ENCODE peak calls at places on chromosomes 11 and 22, in four cellular contexts. One of them, this sample, is unnamed.

GRCh38 chr11:16981651-16982194 is 32.5 kb downstream of the PLEKHA7 start:
- DNase-seq in HepG2: peak
- DNase-seq in H1: no peak
- DNase-seq in GM12878: no peak
- DNase-seq in this sample: peak

GRCh38 chr11:46597609-46598219 is 3.9 kb upstream of the AMBRA1 start:
- DNase-seq in GM12878: no peak
- DNase-seq in H1: no peak
- DNase-seq in HepG2: no peak
- DNase-seq in this sample: no peak

GRCh38 chr11:8249482-8249881 is 14.2 kb downstream of the LMO1 start:
- DNase-seq in GM12878: no peak
- DNase-seq in HepG2: no peak
- DNase-seq in H1: no peak
- DNase-seq in this sample: no peak

GRCh38 chr11:76805206-76805913 is 22.2 kb downstream of the TSKU start:
- DNase-seq in GM12878: no peak
- DNase-seq in H1: peak
- DNase-seq in HepG2: no peak
- DNase-seq in this sample: no peak

GRCh38 chr11:2776351-2777061 is 76.7 kb upstream of the KCNQ1OT1 start:
- DNase-seq in H1: no peak
- DNase-seq in GM12878: no peak
- DNase-seq in HepG2: no peak
- DNase-seq in this sample: no peak

GRCh38 chr11:45930031-45930794 is 7.8 kb downstream of the LARGE2 start:
- DNase-seq in GM12878: peak
- DNase-seq in HepG2: no peak
- DNase-seq in H1: no peak
- DNase-seq in this sample: no peak

GRCh38 chr22:22838148-22838786 is 49.3 kb upstream of the IGLL5 start:
- DNase-seq in H1: no peak
- DNase-seq in GM12878: no peak
- DNase-seq in HepG2: no peak
- DNase-seq in this sample: no peak

GRCh38 chr11:105937331-105937730 is 84.7 kb downstream of the MSANTD4 start:
- DNase-seq in HepG2: no peak
- DNase-seq in H1: no peak
- DNase-seq in GM12878: no peak
- DNase-seq in this sample: peak

GRCh38 chr22:28855355-28856094 is 27.8 kb upstream of the ZNRF3 start:
- DNase-seq in H1: peak
- DNase-seq in GM12878: peak
- DNase-seq in HepG2: peak
- DNase-seq in this sample: peak

GRCh38 chr22:17779286-17780115 is 5.2 kb upstream of the BID start:
- DNase-seq in HepG2: no peak
- DNase-seq in H1: no peak
- DNase-seq in GM12878: peak
- DNase-seq in this sample: no peak

GRCh38 chr11:81870815-81871214 is 862.8 kb downstream of the FAM181B start:
- DNase-seq in GM12878: no peak
- DNase-seq in HepG2: no peak
- DNase-seq in H1: no peak
- DNase-seq in this sample: no peak
- TF ChIP-seq SRF in GM12878: no peak
- TF ChIP-seq SRF in HepG2: no peak
- TF ChIP-seq SRF in H1: no peak
- TF ChIP-seq SRF in this sample: no peak

GRCh38 chr11:12853325-12853651 is 155.8 kb upstream of the RASSF10 start:
- DNase-seq in HepG2: no peak
- DNase-seq in H1: no peak
- DNase-seq in GM12878: no peak
- DNase-seq in this sample: no peak
- H3K4me3 ChIP-seq in HepG2: no peak
- H3K4me3 ChIP-seq in H1: no peak
- H3K4me3 ChIP-seq in GM12878: no peak
- H3K4me3 ChIP-seq in this sample: no peak

DNA sequence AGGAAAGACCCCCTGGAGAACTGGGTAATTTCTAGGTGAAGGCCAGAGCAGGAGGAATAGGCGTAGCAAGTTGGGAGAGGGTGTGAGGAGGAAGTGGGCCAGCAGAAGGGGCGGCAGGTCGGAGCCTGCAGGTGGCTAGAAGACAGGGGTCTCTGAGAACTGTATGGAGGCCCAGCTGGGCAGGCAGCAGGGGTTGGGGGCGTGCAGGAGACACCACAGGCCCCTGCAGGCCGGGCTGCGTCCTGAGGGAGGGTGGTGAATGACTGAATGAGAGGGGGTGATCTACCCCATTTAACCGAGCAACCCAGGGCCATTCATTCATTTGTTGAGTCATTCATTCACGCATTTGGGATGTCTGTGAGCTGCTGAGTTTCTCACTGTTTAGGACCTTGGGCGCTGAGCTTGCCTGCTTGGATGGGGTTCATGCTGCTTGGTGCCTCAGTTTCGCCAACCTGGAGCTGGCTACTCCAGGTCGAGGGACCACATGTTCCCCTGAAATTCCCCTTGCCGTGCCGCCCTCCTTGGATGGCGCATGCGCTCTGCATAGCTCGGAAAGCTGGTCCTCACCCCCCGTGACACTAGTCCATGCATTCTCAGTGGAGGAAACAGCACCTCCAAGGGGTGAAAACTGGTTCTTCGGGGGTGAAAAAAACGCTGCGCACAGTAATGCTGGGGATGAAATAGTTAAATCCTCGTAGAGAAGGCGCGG is 15.6 kb downstream of the MPPED1 start:
- DNase-seq in HepG2: no peak
- DNase-seq in GM12878: no peak
- DNase-seq in H1: no peak
- DNase-seq in this sample: no peak
- TF ChIP-seq CTCF in HepG2: peak
- TF ChIP-seq CTCF in GM12878: no peak
- TF ChIP-seq CTCF in H1: peak
- TF ChIP-seq CTCF in this sample: peak

DNA sequence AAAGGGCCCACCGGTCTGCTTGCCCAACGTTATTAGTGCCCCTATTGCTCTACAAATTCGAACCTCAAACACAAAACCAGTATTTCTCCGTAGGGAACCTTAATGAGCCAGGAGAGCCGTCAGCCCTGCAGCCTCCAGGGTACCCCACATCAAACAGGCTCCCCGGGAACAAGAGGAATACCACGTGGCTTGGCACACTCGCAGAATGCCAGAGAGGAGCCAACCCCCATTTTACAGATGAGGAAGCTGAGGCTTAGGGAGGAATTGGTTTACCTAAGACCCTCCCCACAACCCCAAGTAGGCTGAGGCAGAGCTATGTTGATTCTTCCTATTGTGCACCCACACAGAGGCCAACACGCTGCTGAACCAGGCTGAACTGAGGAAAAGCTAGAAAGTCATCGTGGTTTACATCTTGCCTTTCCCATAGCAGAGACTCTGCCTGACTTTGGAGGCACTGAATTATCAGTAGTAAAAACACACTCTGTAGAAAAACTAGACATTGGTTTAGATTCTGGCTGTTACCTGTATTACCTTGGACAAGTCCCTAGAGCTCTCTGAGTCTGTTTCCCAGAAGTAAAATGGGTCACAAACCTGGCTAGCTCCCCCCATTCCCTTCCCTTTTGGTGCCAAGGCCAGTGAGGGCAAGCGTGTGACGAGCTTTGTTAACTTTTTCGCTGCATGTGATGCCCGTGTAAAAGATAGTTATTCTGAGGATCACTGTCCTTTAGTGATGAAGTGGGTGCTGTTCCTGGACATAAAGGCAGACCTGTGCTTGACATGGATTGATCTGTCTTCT is 808 bp downstream of the TKFC start:
- DNase-seq in GM12878: no peak
- DNase-seq in H1: no peak
- DNase-seq in HepG2: no peak
- DNase-seq in this sample: no peak
- TF ChIP-seq SRF in GM12878: no peak
- TF ChIP-seq SRF in H1: no peak
- TF ChIP-seq SRF in HepG2: no peak
- TF ChIP-seq SRF in this sample: no peak

GRCh38 chr11:34773211-34773610 is 143.0 kb downstream of the APIP start:
- DNase-seq in H1: no peak
- DNase-seq in GM12878: no peak
- DNase-seq in HepG2: no peak
- DNase-seq in this sample: no peak
- H3K4me3 ChIP-seq in H1: no peak
- H3K4me3 ChIP-seq in GM12878: no peak
- H3K4me3 ChIP-seq in HepG2: no peak
- H3K4me3 ChIP-seq in this sample: no peak

GRCh38 chr11:67697846-67698245 is 23.4 kb upstream of the ALDH3B2 start:
- DNase-seq in H1: no peak
- DNase-seq in GM12878: no peak
- DNase-seq in HepG2: no peak
- DNase-seq in this sample: no peak

GRCh38 chr11:67698247-67698646 is 23.8 kb upstream of the ALDH3B2 start:
- DNase-seq in H1: peak
- DNase-seq in GM12878: no peak
- DNase-seq in HepG2: peak
- DNase-seq in this sample: peak

GRCh38 chr11:67700141-67700540 is 25.7 kb upstream of the ALDH3B2 start:
- DNase-seq in GM12878: no peak
- DNase-seq in HepG2: no peak
- DNase-seq in H1: peak
- DNase-seq in this sample: no peak

GRCh38 chr11:67700548-67701262 is 26.3 kb upstream of the ALDH3B2 start:
- DNase-seq in GM12878: no peak
- DNase-seq in HepG2: no peak
- DNase-seq in H1: no peak
- DNase-seq in this sample: no peak

GRCh38 chr11:67699521-67699920 is 25.1 kb upstream of the ALDH3B2 start:
- DNase-seq in HepG2: no peak
- DNase-seq in GM12878: no peak
- DNase-seq in H1: peak
- DNase-seq in this sample: no peak
- TF ChIP-seq CTCF in HepG2: no peak
- TF ChIP-seq CTCF in GM12878: no peak
- TF ChIP-seq CTCF in H1: no peak
- TF ChIP-seq CTCF in this sample: no peak

DNA sequence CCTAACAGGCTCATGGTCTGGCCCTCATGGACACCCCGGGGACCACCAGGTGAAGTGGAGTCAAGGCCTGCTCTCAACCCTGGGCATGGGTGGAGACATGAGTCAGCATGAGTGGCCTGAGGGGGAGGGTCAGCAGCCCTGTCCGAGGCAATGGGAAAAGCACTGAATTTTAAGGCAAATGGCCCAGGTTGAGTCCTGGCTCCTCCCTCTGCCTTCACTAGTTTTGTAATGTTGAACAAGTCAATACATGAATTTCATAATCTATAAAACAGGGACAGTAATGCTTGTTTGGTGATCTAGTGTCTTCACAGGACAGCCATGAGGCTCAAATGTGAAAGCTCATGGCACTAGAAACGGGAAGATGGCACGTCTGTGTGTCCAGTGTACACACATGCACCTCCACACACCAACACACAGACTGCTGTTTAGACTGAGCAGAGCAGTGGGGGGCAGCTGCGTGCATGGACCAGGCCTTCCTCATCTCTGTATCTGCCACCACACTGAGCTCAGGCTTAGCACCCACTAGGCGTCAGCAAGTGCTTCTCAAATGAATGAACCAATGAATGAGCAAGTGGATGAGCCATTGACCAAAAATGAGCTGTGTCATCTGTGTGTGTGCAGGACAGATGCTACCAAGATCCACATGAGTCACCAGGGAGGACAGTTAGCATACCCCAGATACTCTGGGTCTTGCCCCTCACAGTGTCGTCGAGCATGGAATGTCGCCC is 63.4 kb downstream of the NRXN2 start:
- DNase-seq in GM12878: no peak
- DNase-seq in HepG2: peak
- DNase-seq in H1: no peak
- DNase-seq in this sample: peak
- TF ChIP-seq SRF in GM12878: no peak
- TF ChIP-seq SRF in HepG2: no peak
- TF ChIP-seq SRF in H1: no peak
- TF ChIP-seq SRF in this sample: no peak